ENCODE peak calls at places on chromosomes 11 and 22, in ten cellular contexts. One of them, this sample, is unnamed.

GRCh38 chr11:86669424-86669823 is 3.0 kb downstream of the ME3 start:
- DNase-seq in aorta: no peak
- DNase-seq in thoracic aorta: no peak
- DNase-seq in pancreas: no peak
- DNase-seq in fibroblast of the aortic adventitia: no peak
- DNase-seq in adipocyte: no peak
- DNase-seq in PC-3: no peak
- DNase-seq in right atrium auricular region: no peak
- DNase-seq in transverse colon: no peak
- DNase-seq in ovary: no peak
- DNase-seq in this sample: no peak

GRCh38 chr11:1952806-1953482 is 5.8 kb downstream of the MRPL23 start:
- DNase-seq in aorta: no peak
- DNase-seq in thoracic aorta: no peak
- DNase-seq in pancreas: no peak
- DNase-seq in fibroblast of the aortic adventitia: no peak
- DNase-seq in adipocyte: no peak
- DNase-seq in PC-3: no peak
- DNase-seq in right atrium auricular region: no peak
- DNase-seq in transverse colon: no peak
- DNase-seq in ovary: no peak
- DNase-seq in this sample: no peak

GRCh38 chr11:120797133-120797532 is 226.8 kb upstream of the TBCEL start:
- DNase-seq in aorta: no peak
- DNase-seq in thoracic aorta: no peak
- DNase-seq in pancreas: no peak
- DNase-seq in fibroblast of the aortic adventitia: no peak
- DNase-seq in adipocyte: no peak
- DNase-seq in PC-3: no peak
- DNase-seq in right atrium auricular region: no peak
- DNase-seq in transverse colon: no peak
- DNase-seq in ovary: no peak
- DNase-seq in this sample: no peak

GRCh38 chr11:612201-612960 is 3.4 kb downstream of the IRF7 start:
- DNase-seq in aorta: peak
- DNase-seq in thoracic aorta: no peak
- DNase-seq in pancreas: peak
- DNase-seq in fibroblast of the aortic adventitia: no peak
- DNase-seq in adipocyte: peak
- DNase-seq in PC-3: peak
- DNase-seq in right atrium auricular region: no peak
- DNase-seq in transverse colon: peak
- DNase-seq in ovary: no peak
- DNase-seq in this sample: no peak

GRCh38 chr11:66317322-66317765 is 500 bp upstream of the CD248 start:
- DNase-seq in aorta: no peak
- DNase-seq in thoracic aorta: no peak
- DNase-seq in pancreas: no peak
- DNase-seq in fibroblast of the aortic adventitia: peak
- DNase-seq in adipocyte: peak
- DNase-seq in PC-3: no peak
- DNase-seq in right atrium auricular region: no peak
- DNase-seq in transverse colon: no peak
- DNase-seq in ovary: peak
- DNase-seq in this sample: no peak

GRCh38 chr11:67409781-67410368 is 5.6 kb upstream of the CARNS1 start:
- DNase-seq in aorta: peak
- DNase-seq in thoracic aorta: no peak
- DNase-seq in pancreas: peak
- DNase-seq in fibroblast of the aortic adventitia: no peak
- DNase-seq in adipocyte: no peak
- DNase-seq in PC-3: peak
- DNase-seq in right atrium auricular region: no peak
- DNase-seq in transverse colon: peak
- DNase-seq in ovary: no peak
- DNase-seq in this sample: no peak

GRCh38 chr11:33540946-33541915 is 159.4 kb downstream of the C11orf91 start:
- DNase-seq in aorta: no peak
- DNase-seq in thoracic aorta: no peak
- DNase-seq in pancreas: no peak
- DNase-seq in fibroblast of the aortic adventitia: no peak
- DNase-seq in adipocyte: no peak
- DNase-seq in PC-3: no peak
- DNase-seq in right atrium auricular region: no peak
- DNase-seq in transverse colon: no peak
- DNase-seq in ovary: no peak
- DNase-seq in this sample: no peak

GRCh38 chr11:99068832-99069231 is 48.1 kb downstream of the CNTN5 start:
- DNase-seq in aorta: no peak
- DNase-seq in thoracic aorta: no peak
- DNase-seq in pancreas: no peak
- DNase-seq in fibroblast of the aortic adventitia: no peak
- DNase-seq in adipocyte: no peak
- DNase-seq in PC-3: peak
- DNase-seq in right atrium auricular region: no peak
- DNase-seq in transverse colon: no peak
- DNase-seq in ovary: no peak
- DNase-seq in this sample: no peak

GRCh38 chr22:26321469-26321913 is 107.6 kb upstream of the ASPHD2 start:
- DNase-seq in aorta: no peak
- DNase-seq in thoracic aorta: no peak
- DNase-seq in pancreas: no peak
- DNase-seq in fibroblast of the aortic adventitia: peak
- DNase-seq in adipocyte: peak
- DNase-seq in PC-3: peak
- DNase-seq in right atrium auricular region: no peak
- DNase-seq in transverse colon: no peak
- DNase-seq in ovary: no peak
- DNase-seq in this sample: no peak

DNA sequence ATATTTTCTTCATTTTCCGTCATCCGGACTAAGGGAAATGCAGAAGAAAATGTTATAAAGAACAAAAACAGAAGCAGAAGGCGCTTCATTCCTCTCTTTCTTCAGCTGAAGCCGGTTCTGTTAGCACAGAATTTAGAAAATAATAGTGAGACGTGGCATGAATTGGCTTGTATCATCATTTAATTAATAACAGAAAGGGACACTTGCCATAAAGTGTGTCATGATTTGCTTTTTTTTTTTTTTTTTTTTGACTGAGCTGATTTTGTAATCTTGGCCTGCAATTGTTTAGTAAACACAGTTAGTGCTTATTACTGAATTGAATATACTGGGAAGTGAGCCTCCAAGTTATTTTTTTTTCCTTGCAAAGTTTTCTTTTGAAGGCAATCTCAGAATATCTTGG is at the start of gene MMP27:
- DNase-seq in aorta: no peak
- DNase-seq in thoracic aorta: no peak
- DNase-seq in pancreas: no peak
- DNase-seq in fibroblast of the aortic adventitia: no peak
- DNase-seq in adipocyte: no peak
- DNase-seq in PC-3: no peak
- DNase-seq in right atrium auricular region: no peak
- DNase-seq in transverse colon: no peak
- DNase-seq in ovary: no peak
- DNase-seq in this sample: no peak
- H3K4me3 ChIP-seq in aorta: no peak
- H3K4me3 ChIP-seq in thoracic aorta: no peak
- H3K4me3 ChIP-seq in pancreas: no peak
- H3K4me3 ChIP-seq in fibroblast of the aortic adventitia: no peak
- H3K4me3 ChIP-seq in adipocyte: peak
- H3K4me3 ChIP-seq in PC-3: no peak
- H3K4me3 ChIP-seq in right atrium auricular region: no peak
- H3K4me3 ChIP-seq in transverse colon: no peak
- H3K4me3 ChIP-seq in ovary: no peak
- H3K4me3 ChIP-seq in this sample: no peak

DNA sequence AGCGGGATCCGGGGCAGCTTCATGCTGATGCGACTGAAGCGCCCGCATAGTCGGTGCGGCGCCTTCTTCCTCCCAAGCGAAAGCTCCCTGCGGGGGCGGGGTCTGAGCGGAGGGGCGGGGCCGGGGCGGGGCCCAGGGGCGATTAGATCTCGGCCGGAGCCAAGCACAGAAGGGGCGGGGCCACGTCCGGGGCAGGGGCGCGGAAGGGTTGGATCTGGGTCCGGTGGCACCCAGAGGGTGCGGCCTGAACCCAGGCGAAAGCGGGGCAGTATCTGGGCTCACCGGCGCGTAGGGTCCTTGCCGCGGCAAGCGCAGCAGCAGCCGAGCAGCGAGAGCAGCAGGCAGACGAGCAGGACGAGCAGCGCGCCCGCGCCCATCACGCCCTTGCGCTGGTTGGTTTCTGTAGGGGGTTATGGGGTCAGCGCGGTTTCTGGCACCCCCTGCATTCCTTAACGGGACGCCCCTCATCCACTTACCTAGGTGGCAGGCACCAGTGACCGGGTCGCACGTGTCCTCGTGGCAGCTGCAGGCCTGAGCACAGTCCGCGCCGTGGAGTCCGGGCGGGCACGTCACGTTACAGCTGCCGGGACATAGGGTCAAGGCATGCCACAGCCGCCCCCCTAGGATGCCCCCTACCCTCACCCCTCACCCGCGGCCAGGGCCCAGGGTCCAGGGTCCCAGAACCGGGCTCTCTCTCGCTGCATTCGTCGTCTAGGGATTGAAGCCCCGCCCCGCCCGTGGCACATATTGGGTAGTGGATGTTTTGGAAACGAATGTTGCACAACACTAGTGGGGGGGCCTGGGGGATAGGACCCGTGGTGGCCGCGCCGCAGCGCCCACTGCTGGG is 8.1 kb downstream of the SCARF2 start:
- DNase-seq in aorta: peak
- DNase-seq in thoracic aorta: no peak
- DNase-seq in pancreas: peak
- DNase-seq in fibroblast of the aortic adventitia: no peak
- DNase-seq in adipocyte: no peak
- DNase-seq in PC-3: no peak
- DNase-seq in right atrium auricular region: peak
- DNase-seq in transverse colon: peak
- DNase-seq in ovary: no peak
- DNase-seq in this sample: no peak
- H3K4me3 ChIP-seq in aorta: no peak
- H3K4me3 ChIP-seq in thoracic aorta: peak
- H3K4me3 ChIP-seq in pancreas: no peak
- H3K4me3 ChIP-seq in fibroblast of the aortic adventitia: no peak
- H3K4me3 ChIP-seq in adipocyte: no peak
- H3K4me3 ChIP-seq in PC-3: no peak
- H3K4me3 ChIP-seq in right atrium auricular region: peak
- H3K4me3 ChIP-seq in transverse colon: peak
- H3K4me3 ChIP-seq in ovary: no peak
- H3K4me3 ChIP-seq in this sample: no peak

GRCh38 chr11:73313652-73314051 is 5.6 kb downstream of the ARHGEF17 start:
- DNase-seq in aorta: no peak
- DNase-seq in thoracic aorta: no peak
- DNase-seq in pancreas: no peak
- DNase-seq in fibroblast of the aortic adventitia: no peak
- DNase-seq in adipocyte: no peak
- DNase-seq in PC-3: no peak
- DNase-seq in right atrium auricular region: no peak
- DNase-seq in transverse colon: no peak
- DNase-seq in ovary: no peak
- DNase-seq in this sample: no peak

GRCh38 chr11:73312806-73313403 is 4.8 kb downstream of the ARHGEF17 start:
- DNase-seq in aorta: no peak
- DNase-seq in thoracic aorta: no peak
- DNase-seq in pancreas: no peak
- DNase-seq in fibroblast of the aortic adventitia: no peak
- DNase-seq in adipocyte: peak
- DNase-seq in PC-3: no peak
- DNase-seq in right atrium auricular region: no peak
- DNase-seq in transverse colon: no peak
- DNase-seq in ovary: no peak
- DNase-seq in this sample: no peak

GRCh38 chr11:73316422-73316821 is 8.3 kb downstream of the ARHGEF17 start:
- DNase-seq in aorta: no peak
- DNase-seq in thoracic aorta: no peak
- DNase-seq in pancreas: no peak
- DNase-seq in fibroblast of the aortic adventitia: no peak
- DNase-seq in adipocyte: no peak
- DNase-seq in PC-3: no peak
- DNase-seq in right atrium auricular region: no peak
- DNase-seq in transverse colon: no peak
- DNase-seq in ovary: no peak
- DNase-seq in this sample: no peak

GRCh38 chr11:73315288-73316020 is 7.4 kb downstream of the ARHGEF17 start:
- DNase-seq in aorta: peak
- DNase-seq in thoracic aorta: no peak
- DNase-seq in pancreas: no peak
- DNase-seq in fibroblast of the aortic adventitia: no peak
- DNase-seq in adipocyte: no peak
- DNase-seq in PC-3: no peak
- DNase-seq in right atrium auricular region: no peak
- DNase-seq in transverse colon: no peak
- DNase-seq in ovary: no peak
- DNase-seq in this sample: no peak

DNA sequence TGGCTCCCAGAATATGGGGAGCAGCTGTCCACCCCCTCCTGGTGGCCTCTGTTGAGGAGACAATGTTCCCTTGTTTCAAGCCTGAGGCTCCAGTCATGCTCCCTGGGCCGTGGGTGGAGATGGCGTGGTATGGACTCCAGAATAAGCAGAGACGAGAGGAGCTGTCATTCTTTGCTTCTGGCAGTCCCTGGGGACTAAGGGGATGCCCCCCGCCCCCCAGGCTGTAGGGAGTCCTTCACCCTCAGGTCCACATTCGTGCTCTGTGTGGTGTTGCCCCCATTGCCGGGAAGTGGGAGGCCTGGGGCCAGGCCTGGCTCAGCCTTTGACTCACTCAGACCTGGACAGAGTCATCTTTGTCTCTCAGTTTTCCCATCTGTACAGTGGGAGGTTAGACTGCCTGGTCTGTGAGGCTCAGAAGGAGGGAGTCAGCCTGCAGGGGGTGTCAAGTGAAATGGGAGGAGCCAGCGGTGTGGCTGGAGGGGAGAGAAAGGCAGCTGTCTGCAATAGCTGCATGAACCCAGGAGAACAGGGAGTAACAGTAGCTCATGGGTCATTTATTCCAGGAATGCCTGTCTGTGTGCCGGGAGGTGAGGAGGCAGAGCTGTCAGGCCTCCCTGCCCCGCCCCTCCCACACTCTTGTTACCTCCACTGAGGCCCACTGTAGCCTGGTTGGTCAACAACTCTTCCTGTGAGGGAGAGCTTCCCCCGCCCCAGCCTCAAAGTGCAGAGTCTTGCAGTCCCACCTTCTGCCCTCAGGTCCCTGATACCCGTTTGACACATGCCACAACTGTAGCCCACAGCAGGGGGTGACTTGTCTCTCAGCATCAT is 6.3 kb downstream of the ARHGEF17 start:
- DNase-seq in aorta: peak
- DNase-seq in thoracic aorta: no peak
- DNase-seq in pancreas: no peak
- DNase-seq in fibroblast of the aortic adventitia: no peak
- DNase-seq in adipocyte: peak
- DNase-seq in PC-3: no peak
- DNase-seq in right atrium auricular region: peak
- DNase-seq in transverse colon: peak
- DNase-seq in ovary: no peak
- DNase-seq in this sample: no peak
- H3K4me3 ChIP-seq in aorta: no peak
- H3K4me3 ChIP-seq in thoracic aorta: peak
- H3K4me3 ChIP-seq in pancreas: no peak
- H3K4me3 ChIP-seq in fibroblast of the aortic adventitia: peak
- H3K4me3 ChIP-seq in adipocyte: peak
- H3K4me3 ChIP-seq in PC-3: no peak
- H3K4me3 ChIP-seq in right atrium auricular region: peak
- H3K4me3 ChIP-seq in transverse colon: no peak
- H3K4me3 ChIP-seq in ovary: peak
- H3K4me3 ChIP-seq in this sample: no peak

GRCh38 chr11:32435947-32436750 is 810 bp upstream of the WT1 start:
- DNase-seq in aorta: no peak
- DNase-seq in thoracic aorta: no peak
- DNase-seq in pancreas: no peak
- DNase-seq in fibroblast of the aortic adventitia: peak
- DNase-seq in adipocyte: no peak
- DNase-seq in PC-3: no peak
- DNase-seq in right atrium auricular region: no peak
- DNase-seq in transverse colon: no peak
- DNase-seq in ovary: peak
- DNase-seq in this sample: no peak
- H3K4me3 ChIP-seq in aorta: no peak
- H3K4me3 ChIP-seq in thoracic aorta: peak
- H3K4me3 ChIP-seq in pancreas: no peak
- H3K4me3 ChIP-seq in fibroblast of the aortic adventitia: peak
- H3K4me3 ChIP-seq in adipocyte: peak
- H3K4me3 ChIP-seq in PC-3: peak
- H3K4me3 ChIP-seq in right atrium auricular region: peak
- H3K4me3 ChIP-seq in transverse colon: no peak
- H3K4me3 ChIP-seq in ovary: peak
- H3K4me3 ChIP-seq in this sample: no peak

This sample was measured in prostate gland.